ENCODE peak calls at places on chromosomes 2 and 18, in eight cellular contexts. R, H, G, Y, E, Q, Z and S are unnamed samples.

GRCh38 chr18:22640281-22640842 is 222.6 kb upstream of the CTAGE1 start:
- DNase-seq in Q (no peak), Z (no peak), Y (no peak), H (no peak), G (no peak), R (peak; percentile 81), E (no peak), S (no peak)

GRCh38 chr2:233063269-233063975 is 3.3 kb downstream of the INPP5D start:
- DNase-seq in E (no peak), R (no peak), H (no peak), G (peak; percentile 78), Y (peak; percentile 18), Q (no peak), Z (no peak), S (no peak)

GRCh38 chr2:100520224-100520623 is 42.6 kb upstream of the PDCL3 start:
- DNase-seq in R (peak; percentile 11), Q (no peak), Y (no peak), Z (no peak), G (no peak), E (no peak), H (no peak), S (peak; percentile 51)

GRCh38 chr2:233761040-233761769 is 1.1 kb downstream of the UGT1A1 start:
- DNase-seq in Z (no peak), R (no peak), Q (no peak), Y (no peak), G (no peak), E (no peak), H (peak; percentile 75), S (peak; percentile 68)

GRCh38 chr2:70902067-70902442 is 33.6 kb upstream of the ATP6V1B1 start:
- DNase-seq in R (no peak), E (peak; percentile 40), G (no peak), Y (no peak), H (peak; percentile 18), Q (no peak), Z (no peak), S (no peak)

GRCh38 chr18:2958819-2959298 is 54.1 kb downstream of the LPIN2 start:
- DNase-seq in R (no peak), Z (no peak), G (no peak), Y (no peak), E (no peak), Q (peak; percentile 38), H (peak; percentile 63), S (no peak)

GRCh38 chr2:238295144-238296112 is 7.0 kb upstream of the PER2 start:
- DNase-seq in Z (no peak), G (no peak), Y (no peak), Q (no peak), E (no peak), R (no peak), H (no peak), S (no peak)

GRCh38 chr2:27671235-27671634 is 7.5 kb downstream of the SLC4A1AP start:
- DNase-seq in G (no peak), E (no peak), Q (no peak), H (no peak), Z (no peak), Y (no peak), R (no peak), S (no peak)

GRCh38 chr2:118000041-118000440 is 13.8 kb downstream of the CCDC93 start:
- DNase-seq in R (no peak), Q (no peak), Z (no peak), Y (no peak), G (no peak), H (no peak), E (no peak), S (no peak)

GRCh38 chr2:63589148-63589972 is 597 bp downstream of the MDH1 start:
- DNase-seq in Y (peak; percentile 33), G (peak; percentile 81), H (no peak), Z (no peak), R (peak; percentile 23), Q (no peak), E (no peak), S (no peak)

GRCh38 chr2:199466704-199467461 is 9.1 kb upstream of the SATB2 start:
- DNase-seq in Z (no peak), G (peak; percentile 59), R (no peak), E (no peak), Q (no peak), H (no peak), Y (no peak), S (no peak)

GRCh38 chr18:41906528-41907256 is 48.3 kb upstream of the PIK3C3 start:
- DNase-seq in Z (no peak), Q (peak; percentile 7), H (peak; percentile 69), E (peak; percentile 34), G (peak; percentile 67), Y (peak; percentile 10), R (peak; percentile 61), S (peak; percentile 68)

GRCh38 chr2:151156943-151157705 is 104.5 kb downstream of the RBM43 start:
- DNase-seq in G (no peak), E (no peak), Y (no peak), R (no peak), H (peak; percentile 30), Z (no peak), Q (no peak), S (peak; percentile 19)

GRCh38 chr2:230767862-230768388 is 55.3 kb downstream of the CAB39 start:
- DNase-seq in E (no peak), Z (no peak), H (no peak), R (no peak), Q (no peak), G (no peak), Y (no peak), S (no peak)

GRCh38 chr2:231364961-231365810 is 30.3 kb upstream of the B3GNT7 start:
- DNase-seq in Q (peak; percentile 45), Z (peak; percentile 44), R (peak; percentile 98), G (no peak), E (peak; percentile 95), H (peak; percentile 89), Y (peak; percentile 90), S (peak; percentile 94)

GRCh38 chr2:175167076-175167791 is 769 bp downstream of the ATF2 start:
- DNase-seq in Y (peak; percentile 28), H (no peak), Q (no peak), E (no peak), R (no peak), Z (peak; percentile 51), G (peak; percentile 81), S (peak; percentile 39)

GRCh38 chr2:81324046-81324445 is 1019.5 kb upstream of the LRRTM1 start:
- DNase-seq in Y (no peak), Q (no peak), Z (no peak), E (no peak), H (no peak), G (peak; percentile 77), R (peak; percentile 59), S (peak; percentile 21)

GRCh38 chr18:52903858-52904257 is 563.9 kb downstream of the DCC start:
- DNase-seq in H (no peak), Z (peak; percentile 47), R (peak; percentile 25), Y (peak; percentile 2), E (peak; percentile 36), Q (no peak), G (peak; percentile 77), S (peak; percentile 43)

GRCh38 chr2:46296840-46297545 is at the start of gene EPAS1:
- DNase-seq in Z (peak; percentile 97), Q (no peak), E (peak; percentile 83), Y (peak; percentile 96), H (peak; percentile 76), R (peak; percentile 80), G (peak; percentile 92), S (peak; percentile 88)

GRCh38 chr2:236169151-236169721 is 1.1 kb upstream of the GBX2 start:
- DNase-seq in H (no peak), Q (no peak), Y (no peak), R (no peak), E (no peak), Z (no peak), G (peak; percentile 68), S (no peak)
- H3K4me3 ChIP-seq in H (no peak overlapping the region), Q (no peak overlapping the region), Y (no peak overlapping the region), R (peak overlapping the region; percentile 91), E (no peak overlapping the region), Z (no peak overlapping the region), G (peak overlapping the region; percentile 69), S (no peak overlapping the region)

DNA sequence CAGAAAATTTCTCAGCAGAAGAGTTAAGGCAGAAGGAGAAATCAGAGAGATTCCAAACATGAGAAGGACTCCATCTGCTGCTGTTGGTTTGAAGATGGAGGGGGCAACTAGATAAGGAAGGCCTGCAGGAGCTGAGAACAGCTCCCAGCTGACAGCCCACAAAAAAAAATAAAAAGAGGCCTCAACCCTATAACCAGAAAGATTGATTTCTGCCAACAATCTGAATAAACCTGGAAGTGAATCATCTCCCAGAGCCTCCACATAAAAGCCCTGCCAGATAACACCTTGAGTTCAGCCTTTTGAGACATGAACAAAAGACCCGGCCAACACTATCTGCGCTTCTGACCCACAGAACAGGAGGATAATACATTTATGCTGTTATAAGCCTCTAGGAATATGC is 466.8 kb downstream of the LPIN1 start:
- DNase-seq in Y (no peak), Z (no peak), R (peak; percentile 43), G (no peak), H (no peak), E (no peak), Q (no peak), S (no peak)
- TF ChIP-seq CTCF in Y (no peak), Z (no peak), R (no peak), G (no peak), H (no peak), E (no peak), Q (no peak), S (no peak)

GRCh38 chr2:99348173-99348572 is 11.0 kb downstream of the EIF5B start:
- DNase-seq in G (no peak), R (no peak), H (no peak), Z (no peak), E (no peak), Y (no peak), Q (no peak), S (no peak)
- H3K4me3 ChIP-seq in G (no peak overlapping the region), R (no peak overlapping the region), H (no peak overlapping the region), Z (no peak overlapping the region), E (no peak overlapping the region), Y (no peak overlapping the region), Q (no peak overlapping the region), S (no peak overlapping the region)

GRCh38 chr18:76689646-76690264 is 132.6 kb upstream of the ZNF236 start:
- DNase-seq in H (no peak), Y (no peak), R (no peak), Q (no peak), E (no peak), G (peak; percentile 33), Z (no peak), S (peak; percentile 18)
- TF ChIP-seq CTCF in H (no peak), Y (no peak), R (peak; percentile 18), Q (no peak), E (no peak), G (peak; percentile 41), Z (no peak), S (peak; percentile 10)